ENCODE peak calls at places on chromosomes 6 and 20, in eight cellular contexts. N, J, C, K, R, E, W and V are unnamed samples.

GRCh38 chr20:23200914-23201313 is 114.8 kb upstream of the CD93 start:
- DNase-seq in E (peak; percentile 75), W (peak; percentile 34), J (peak; percentile 35), N (peak; percentile 10), K (peak; percentile 51), R (no peak), C (peak; percentile 60), V (no peak)

GRCh38 chr20:11234181-11234969 is 560.6 kb upstream of the JAG1 start:
- DNase-seq in J (no peak), R (peak; percentile 44), K (no peak), C (no peak), W (no peak), N (no peak), E (no peak), V (no peak)

GRCh38 chr6:43481591-43482242 is 4.3 kb downstream of the TJAP1 start:
- DNase-seq in N (no peak), E (no peak), W (no peak), K (no peak), R (no peak), J (peak; percentile 81), C (peak; percentile 83), V (no peak)

GRCh38 chr20:3164043-3164762 is 4.5 kb upstream of the FASTKD5 start:
- DNase-seq in J (no peak), N (no peak), R (no peak), C (no peak), K (no peak), W (no peak), E (no peak), V (no peak)

GRCh38 chr6:144248470-144249301 is 36.4 kb upstream of the UTRN start:
- DNase-seq in C (no peak), N (peak; percentile 88), J (no peak), W (no peak), E (peak; percentile 41), R (no peak), K (no peak), V (no peak)

GRCh38 chr20:63830821-63831593 is at the start of gene ZBTB46:
- DNase-seq in J (no peak), E (peak; percentile 84), N (no peak), W (no peak), K (peak; percentile 87), R (no peak), C (no peak), V (no peak)

GRCh38 chr20:20037960-20038359 is 14.3 kb downstream of the CRNKL1 start:
- DNase-seq in E (no peak), N (peak; percentile 36), K (no peak), R (peak; percentile 82), J (no peak), C (peak; percentile 52), W (no peak), V (peak; percentile 12)

GRCh38 chr6:84224251-84224650 is 3.2 kb downstream of the CEP162 start:
- DNase-seq in C (no peak), E (no peak), J (no peak), N (peak; percentile 8), W (no peak), R (no peak), K (no peak), V (peak; percentile 91)

GRCh38 chr6:3494391-3495100 is 37.7 kb upstream of the SLC22A23 start:
- DNase-seq in C (no peak), W (no peak), R (no peak), E (no peak), K (no peak), J (no peak), N (no peak), V (no peak)

GRCh38 chr6:53361549-53362031 is 12.8 kb upstream of the ELOVL5 start:
- DNase-seq in K (peak; percentile 38), R (peak; percentile 35), E (no peak), W (no peak), C (no peak), N (peak; percentile 34), J (no peak), V (no peak)

GRCh38 chr6:65170273-65170672 is 536.8 kb downstream of the EYS start:
- DNase-seq in C (no peak), R (no peak), J (no peak), W (no peak), N (peak; percentile 12), K (no peak), E (no peak), V (no peak)

GRCh38 chr6:107572886-107573285 is 83.0 kb downstream of the SOBP start:
- DNase-seq in N (no peak), E (no peak), W (no peak), R (no peak), K (peak; percentile 58), C (no peak), J (no peak), V (no peak)

GRCh38 chr6:112216699-112217551 is 37.4 kb downstream of the LAMA4 start:
- DNase-seq in C (peak; percentile 96), N (peak; percentile 93), W (no peak), J (peak; percentile 49), E (no peak), R (peak; percentile 96), K (no peak), V (no peak)

GRCh38 chr6:139290787-139291294 is 957 bp downstream of the TXLNB start:
- DNase-seq in W (no peak), K (no peak), R (peak; percentile 79), E (no peak), C (peak; percentile 21), J (no peak), N (peak; percentile 71), V (no peak)

GRCh38 chr20:818001-818664 is 15.4 kb upstream of the FAM110A start:
- DNase-seq in J (no peak), K (no peak), C (peak; percentile 73), W (no peak), N (no peak), E (no peak), R (no peak), V (no peak)

GRCh38 chr20:9978395-9979004 is 56.3 kb upstream of the ANKEF1 start:
- DNase-seq in N (peak; percentile 83), R (peak; percentile 87), E (peak; percentile 86), W (no peak), C (peak; percentile 74), K (peak; percentile 80), J (peak; percentile 19), V (peak; percentile 92)

GRCh38 chr6:34657307-34657978 is 39.1 kb downstream of the ILRUN start:
- DNase-seq in J (no peak), W (no peak), E (peak; percentile 82), N (peak; percentile 83), K (no peak), C (peak; percentile 78), R (peak; percentile 92), V (peak; percentile 14)

GRCh38 chr6:82410151-82410621 is 46.6 kb downstream of the TPBG start:
- DNase-seq in J (no peak), C (no peak), W (no peak), R (no peak), E (no peak), N (no peak), K (no peak), V (no peak)

DNA sequence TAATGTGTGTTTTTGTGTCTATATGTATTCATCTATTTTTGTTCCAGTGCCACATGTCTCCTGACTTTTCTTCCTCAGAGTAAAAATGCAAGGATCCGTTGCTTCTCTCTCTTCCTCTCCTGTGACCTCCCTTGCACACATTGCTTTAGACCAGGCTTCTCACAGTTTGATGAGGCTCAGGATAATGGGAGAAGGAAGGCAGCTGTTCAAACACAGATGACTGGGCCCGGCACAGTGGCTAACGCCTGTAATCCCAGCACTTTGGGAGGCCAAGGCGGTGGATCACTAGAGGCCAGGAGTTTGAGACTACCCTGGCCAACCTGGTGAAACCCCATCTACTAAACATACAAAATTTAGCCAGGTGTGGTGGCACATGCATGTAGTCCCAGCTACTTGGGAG is 241.9 kb downstream of the SAMD5 start:
- DNase-seq in J (no peak), W (no peak), K (peak; percentile 8), E (no peak), N (no peak), C (no peak), R (no peak), V (no peak)
- H3K36me3 ChIP-seq in J (no peaks in the 10 kb centered on the region), W (no peaks in the 10 kb centered on the region), K (no peaks in the 10 kb centered on the region), E (no peaks in the 10 kb centered on the region), N (no peaks in the 10 kb centered on the region), C (peaks cover 11% of the 10 kb centered on the region), R (no peaks in the 10 kb centered on the region), V (no peaks in the 10 kb centered on the region)

GRCh38 chr6:1379026-1379809 is 10.2 kb upstream of the FOXF2 start:
- DNase-seq in W (no peak), N (no peak), R (no peak), K (peak; percentile 48), E (no peak), C (no peak), J (no peak), V (no peak)
- TF ChIP-seq EZH2 in W (peak; percentile 44), N (peak; percentile 74), R (peak; percentile 64), K (peak; percentile 95), E (peak; percentile 65), C (no peak), J (peak; percentile 91), V (peak; percentile 98)

DNA sequence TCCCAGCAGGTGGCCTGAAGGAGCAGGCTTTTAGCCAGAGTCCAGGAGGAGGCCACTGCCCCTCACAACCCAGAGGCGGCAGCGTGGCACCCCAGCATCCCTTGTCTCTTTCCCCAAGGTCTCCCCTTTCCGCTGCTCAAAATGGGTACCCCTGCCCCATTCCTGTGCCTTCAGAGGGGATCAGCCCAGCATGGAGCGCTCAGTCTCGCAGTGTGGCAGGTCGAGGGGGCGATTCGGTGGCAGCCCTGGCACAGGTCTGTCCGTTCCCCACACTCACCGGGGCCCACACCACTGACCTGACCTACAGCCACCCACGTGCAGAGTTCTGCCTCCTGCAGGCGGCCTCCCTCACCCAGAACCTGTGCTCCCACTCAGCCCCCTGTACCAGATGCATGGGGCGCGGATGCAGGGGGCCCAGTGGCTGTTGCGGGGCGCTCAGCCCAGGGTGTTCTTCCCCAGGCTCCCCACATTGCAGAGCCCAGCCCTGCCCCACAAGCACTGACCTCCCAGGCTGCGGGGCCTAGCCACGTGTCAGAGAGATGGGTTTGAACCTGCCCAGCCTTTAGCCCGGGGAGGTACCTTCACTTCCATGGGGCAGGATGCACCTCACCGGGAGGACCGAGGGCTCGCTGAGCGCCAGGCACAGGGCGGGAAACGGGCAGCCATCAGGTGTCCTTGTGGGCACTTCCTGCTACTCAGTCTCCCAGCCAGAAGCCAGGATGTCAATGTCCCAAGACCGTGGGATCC is 41.8 kb downstream of the DSTN start:
- DNase-seq in R (no peak), C (no peak), K (peak; percentile 42), J (no peak), N (no peak), E (peak; percentile 68), W (no peak), V (no peak)
- H3K36me3 ChIP-seq in R (peaks cover 27% of the 10 kb centered on the region), C (peaks cover 16% of the 10 kb centered on the region), K (no peaks in the 10 kb centered on the region), J (peaks cover 19% of the 10 kb centered on the region), N (peaks cover 30% of the 10 kb centered on the region), E (no peaks in the 10 kb centered on the region), W (no peaks in the 10 kb centered on the region), V (peaks cover 9% of the 10 kb centered on the region)

DNA sequence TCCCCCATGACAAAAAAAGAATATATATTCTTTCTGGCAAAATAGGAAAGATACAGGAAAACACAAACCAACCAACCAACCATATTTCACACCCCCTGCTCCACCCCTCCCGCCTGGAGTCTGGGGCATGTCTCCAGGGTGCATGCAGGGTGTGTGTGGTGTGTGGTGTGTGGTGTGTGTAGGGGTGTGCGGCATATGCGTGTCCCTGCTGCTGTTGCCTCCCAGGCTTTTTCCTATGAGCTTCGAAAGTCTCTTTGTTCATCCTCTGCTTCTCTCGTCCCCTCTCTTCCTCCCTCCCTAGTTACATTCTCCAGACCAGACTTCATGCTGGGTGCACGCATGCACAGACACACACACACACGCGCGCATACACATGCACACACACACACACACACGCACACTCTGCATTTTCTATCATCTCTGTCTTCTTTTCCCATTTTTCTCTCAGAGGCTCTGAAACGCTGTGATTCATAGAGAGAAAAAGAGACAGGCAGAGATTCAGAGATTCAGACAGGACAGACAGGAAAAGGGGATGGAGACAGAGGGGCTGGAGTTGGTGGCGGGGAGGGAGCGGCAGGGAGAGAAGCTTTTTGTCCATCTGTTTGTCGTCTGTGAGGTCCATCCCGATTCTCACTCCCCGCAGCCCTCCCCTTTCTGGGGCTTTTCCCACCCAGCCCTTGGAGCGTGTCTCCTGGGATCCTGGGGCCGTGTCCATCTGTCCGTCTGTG is 62.4 kb downstream of the SRC start:
- DNase-seq in R (no peak), K (no peak), C (no peak), E (no peak), N (no peak), W (no peak), J (no peak), V (no peak)
- TF ChIP-seq EZH2 in R (no peak), K (no peak), C (no peak), E (no peak), N (no peak), W (no peak), J (peak; percentile 18), V (no peak)